ENCODE peak calls at places on chromosomes 5 and 9, in ten cellular contexts. R, J, X, U, B, V, W, P, L and E are unnamed samples.

GRCh38 chr5:164319161-164319560 is 813.7 kb downstream of the MAT2B start:
- DNase-seq in R (no peak), J (no peak), X (no peak), U (peak; percentile 67), B (no peak), V (no peak), W (no peak), P (no peak), L (no peak), E (no peak)

GRCh38 chr9:88746029-88746743 is 211.2 kb downstream of the NXNL2 start:
- DNase-seq in R (no peak), J (no peak), X (no peak), U (peak; percentile 39), B (no peak), V (no peak), W (no peak), P (peak; percentile 51), L (peak; percentile 33), E (peak; percentile 86)

GRCh38 chr5:25419684-25420083 is 774.9 kb upstream of the CDH10 start:
- DNase-seq in R (no peak), J (no peak), X (no peak), U (no peak), B (no peak), V (no peak), W (no peak), P (no peak), L (no peak), E (no peak)

GRCh38 chr5:175590471-175590881 is 67.4 kb upstream of the HRH2 start:
- DNase-seq in R (no peak), J (peak; percentile 67), X (no peak), U (peak; percentile 98), B (no peak), V (no peak), W (no peak), P (no peak), L (no peak), E (peak; percentile 99)

GRCh38 chr9:131827821-131828369 is 88.0 kb upstream of the RAPGEF1 start:
- DNase-seq in R (no peak), J (no peak), X (no peak), U (no peak), B (no peak), V (no peak), W (no peak), P (no peak), L (no peak), E (no peak)

GRCh38 chr5:45038366-45038987 is 229.7 kb downstream of the MRPS30 start:
- DNase-seq in R (no peak), J (peak; percentile 65), X (no peak), U (peak; percentile 70), B (no peak), V (peak; percentile 20), W (peak; percentile 56), P (no peak), L (peak; percentile 43), E (peak; percentile 33)

GRCh38 chr5:146560205-146560812 is 44.3 kb upstream of the GPR151 start:
- DNase-seq in R (no peak), J (peak; percentile 93), X (no peak), U (peak; percentile 36), B (no peak), V (no peak), W (no peak), P (no peak), L (no peak), E (peak; percentile 1)

GRCh38 chr5:172163346-172163745 is 24.7 kb downstream of the STK10 start:
- DNase-seq in R (no peak), J (no peak), X (no peak), U (no peak), B (no peak), V (no peak), W (no peak), P (no peak), L (no peak), E (no peak)

GRCh38 chr9:135666534-135667402 is 3.7 kb downstream of the LCN9 start:
- DNase-seq in R (no peak), J (no peak), X (no peak), U (no peak), B (no peak), V (no peak), W (no peak), P (no peak), L (no peak), E (no peak)